ENCODE peak calls at places on chromosome 18, in four cellular contexts. A is HepG2, L is K562, K is GM12878. R is an unnamed sample.

GRCh38 chr18:59380706-59381105 is 21.6 kb upstream of the LMAN1 start:
- DNase-seq in K (no peak), A (no peak), L (no peak), R (no peak)

GRCh38 chr18:40932862-40933261 is 1022.2 kb upstream of the PIK3C3 start:
- DNase-seq in A (no peak), K (no peak), L (no peak), R (no peak)

GRCh38 chr18:50461251-50461650 is 86.4 kb downstream of the SKA1 start:
- DNase-seq in A (no peak), L (no peak), K (no peak), R (no peak)

GRCh38 chr18:31591628-31592027 is at the start of gene TTR:
- DNase-seq in A (peak), K (no peak), L (no peak), R (no peak)

GRCh38 chr18:23237524-23238151 is 102.4 kb downstream of the CABLES1 start:
- DNase-seq in L (no peak), A (no peak), K (peak), R (no peak)

GRCh38 chr18:23816740-23817139 is 127.5 kb downstream of the LAMA3 start:
- DNase-seq in K (no peak), A (no peak), L (no peak), R (no peak)

GRCh38 chr18:23188391-23188790 is 53.1 kb downstream of the CABLES1 start:
- DNase-seq in A (no peak), K (no peak), L (no peak), R (no peak)

GRCh38 chr18:54742654-54743053 is 85.6 kb upstream of the RAB27B start:
- DNase-seq in L (no peak), A (no peak), K (no peak), R (no peak)

GRCh38 chr18:25284861-25285574 is 66.9 kb downstream of the ZNF521 start:
- DNase-seq in K (no peak), L (no peak), A (no peak), R (no peak)

GRCh38 chr18:49971462-49971861 is 158.1 kb upstream of the ACAA2 start:
- DNase-seq in A (no peak), K (no peak), L (no peak), R (no peak)

GRCh38 chr18:67109535-67109934 is 407.0 kb downstream of the DSEL start:
- DNase-seq in L (no peak), K (no peak), A (no peak), R (no peak)

GRCh38 chr18:395481-396250 is 104.8 kb downstream of the COLEC12 start:
- DNase-seq in K (no peak), L (no peak), A (no peak), R (no peak)

GRCh38 chr18:21117385-21118135 is 5.9 kb upstream of the ROCK1 start:
- DNase-seq in L (no peak), A (no peak), K (no peak), R (no peak)

GRCh38 chr18:22709288-22710060 is 223.7 kb upstream of the RBBP8 start:
- DNase-seq in K (no peak), A (no peak), L (no peak), R (no peak)

GRCh38 chr18:40412410-40412809 is 1542.6 kb upstream of the PIK3C3 start:
- DNase-seq in L (no peak), A (no peak), K (no peak), R (no peak)

GRCh38 chr18:27184115-27185024 is 738 bp downstream of the CHST9 start:
- DNase-seq in K (no peak), A (no peak), L (no peak), R (no peak)

GRCh38 chr18:54780285-54780861 is 47.9 kb upstream of the RAB27B start:
- DNase-seq in L (no peak), A (no peak), K (no peak), R (no peak)

GRCh38 chr18:48853588-48853987 is 97.2 kb downstream of the SMAD7 start:
- DNase-seq in K (no peak), A (no peak), L (no peak), R (no peak)

GRCh38 chr18:48852792-48853191 is 98.0 kb downstream of the SMAD7 start:
- DNase-seq in K (no peak), L (no peak), A (no peak), R (no peak)

GRCh38 chr18:48850891-48851302 is 99.9 kb downstream of the SMAD7 start:
- DNase-seq in L (no peak), K (no peak), A (no peak), R (no peak)

GRCh38 chr18:48852292-48852691 is 98.5 kb downstream of the SMAD7 start:
- DNase-seq in L (no peak), A (no peak), K (no peak), R (no peak)

GRCh38 chr18:48851563-48851962 is 99.2 kb downstream of the SMAD7 start:
- DNase-seq in K (no peak), L (no peak), A (no peak), R (no peak)
- TF ChIP-seq BRCA1 in K (no peak), L (no peak), A (no peak), R (no peak)

DNA sequence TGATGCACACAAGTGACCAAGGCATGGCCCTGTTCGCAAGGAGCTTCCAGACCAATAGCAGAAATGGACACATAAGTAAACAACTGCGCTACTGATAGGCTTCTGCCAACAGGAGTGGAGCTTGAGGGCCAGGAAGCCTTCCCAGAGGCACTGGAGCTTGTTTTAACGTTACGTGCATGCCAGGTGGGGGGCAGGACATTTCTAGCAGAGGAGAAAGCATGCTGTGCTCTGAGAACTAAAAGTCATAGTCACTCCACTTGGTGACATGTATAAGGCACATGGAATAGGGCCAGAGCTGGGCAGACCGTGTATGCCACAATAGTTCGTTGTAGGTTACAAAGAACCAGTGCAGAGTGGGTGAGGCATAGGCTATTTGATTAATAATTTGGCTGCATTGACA is 184.2 kb downstream of the NEDD4L start:
- DNase-seq in K (no peak), A (no peak), L (no peak), R (no peak)
- TF ChIP-seq HDAC6 in K (no peak), A (no peak), L (no peak), R (no peak)

GRCh38 chr18:29157057-29157780 is 980.3 kb upstream of the CDH2 start:
- DNase-seq in A (no peak), L (no peak), K (no peak), R (no peak)
- TF ChIP-seq BRCA1 in A (no peak), L (no peak), K (no peak), R (no peak)

GRCh38 chr18:77251730-77252050 is 2.0 kb downstream of the GALR1 start:
- DNase-seq in L (no peak), A (no peak), K (no peak), R (no peak)

GRCh38 chr18:77250926-77251729 is 1.5 kb downstream of the GALR1 start:
- DNase-seq in K (no peak), L (no peak), A (no peak), R (no peak)

GRCh38 chr18:77250501-77250925 is 865 bp downstream of the GALR1 start:
- DNase-seq in L (no peak), A (no peak), K (no peak), R (no peak)

GRCh38 chr18:77254711-77255110 is 5.1 kb downstream of the GALR1 start:
- DNase-seq in K (no peak), A (no peak), L (no peak), R (no peak)

DNA sequence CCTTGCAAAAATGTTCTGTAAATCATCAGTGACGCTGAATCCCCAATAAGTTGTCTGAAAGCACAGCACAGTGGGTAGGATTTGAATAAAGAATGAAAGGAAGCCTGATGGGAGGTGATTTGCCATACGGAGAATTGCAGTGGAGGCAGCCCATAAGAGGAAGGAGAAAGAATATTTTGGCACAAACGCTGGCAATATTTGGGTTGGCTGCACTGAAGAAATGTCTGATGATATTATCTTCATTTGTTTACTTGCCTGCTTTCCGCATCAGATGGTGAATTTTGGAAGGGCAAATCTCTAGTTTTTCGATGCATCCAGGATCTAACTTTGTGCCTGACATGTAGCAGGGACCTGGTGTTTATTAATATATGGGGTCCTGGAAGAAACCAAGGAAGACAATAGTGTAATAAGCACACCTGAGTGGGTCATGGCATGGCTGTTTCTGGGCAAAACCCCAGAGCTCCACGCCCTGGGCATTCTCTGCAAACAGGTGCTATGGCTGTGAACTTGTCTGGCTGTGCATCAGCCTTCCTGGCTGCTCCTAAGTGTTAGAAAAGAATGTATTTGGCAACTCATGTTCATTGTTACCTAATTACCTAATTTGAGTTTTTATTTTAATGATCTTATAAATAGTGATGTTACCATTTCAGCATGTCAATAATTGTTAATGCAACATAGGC is 5.9 kb downstream of the GALR1 start:
- DNase-seq in A (no peak), K (no peak), L (no peak), R (no peak)
- TF ChIP-seq HDAC6 in A (no peak), K (no peak), L (no peak), R (no peak)

DNA sequence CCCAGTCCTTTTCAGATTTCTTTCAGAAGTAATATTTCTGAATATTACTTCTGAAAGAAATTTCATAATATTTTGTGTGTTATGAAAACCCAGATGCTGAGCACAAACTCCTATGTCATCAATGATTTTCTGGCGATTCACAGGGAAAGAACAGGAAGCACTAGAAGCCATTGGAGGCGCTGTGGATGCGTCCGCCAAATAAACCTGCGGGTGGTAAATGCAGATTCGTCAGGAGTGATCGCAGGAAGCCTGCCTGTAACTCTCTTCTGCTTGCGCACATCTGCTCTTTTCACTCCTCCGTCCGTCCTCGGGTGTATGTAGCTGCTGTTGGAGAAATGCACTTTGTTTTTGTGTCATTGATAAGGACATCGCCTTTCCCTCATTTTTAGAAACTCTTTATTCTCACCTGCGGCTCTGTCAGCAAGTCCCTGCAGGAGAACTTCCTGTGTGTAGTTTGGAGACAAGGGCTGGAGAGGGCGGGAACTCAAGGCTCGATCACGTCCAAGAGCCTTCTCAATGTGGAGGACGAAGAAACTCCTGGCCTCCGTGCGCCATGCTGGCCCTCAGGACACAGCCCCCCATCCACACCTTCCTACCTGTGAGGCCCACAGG is 483.8 kb downstream of the GALR1 start:
- DNase-seq in A (no peak), K (no peak), L (no peak), R (peak)
- TF ChIP-seq BRCA1 in A (no peak), K (no peak), L (no peak), R (no peak)

GRCh38 chr18:3140986-3141639 is 78.7 kb downstream of the MYOM1 start:
- DNase-seq in K (no peak), L (no peak), A (no peak), R (no peak)
- TF ChIP-seq HDAC6 in K (no peak), L (no peak), A (no peak), R (no peak)

DNA sequence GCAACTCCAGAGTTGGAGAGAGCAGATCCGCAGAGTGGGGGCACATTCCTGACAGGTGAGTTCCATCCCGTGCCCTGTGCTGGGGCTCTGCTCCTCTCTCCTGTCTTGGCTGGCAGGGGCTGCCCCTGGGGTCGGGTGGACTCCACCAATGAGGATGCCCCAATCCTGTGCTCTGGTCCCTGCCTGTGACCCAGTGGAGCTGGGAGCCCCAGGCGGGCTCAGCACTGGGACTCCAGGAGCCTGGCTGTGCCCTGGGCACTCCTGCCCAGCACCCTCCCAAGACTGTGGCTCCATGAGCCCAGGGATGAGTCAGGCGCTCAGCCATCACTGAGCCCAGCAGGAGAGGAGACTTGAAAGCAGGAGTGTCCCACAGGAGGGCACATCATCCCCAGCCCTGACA is 53.9 kb downstream of the MBP start:
- DNase-seq in K (no peak), A (no peak), L (no peak), R (no peak)
- TF ChIP-seq BRCA1 in K (no peak), A (no peak), L (no peak), R (no peak)

GRCh38 chr18:69759046-69759445 is 188.6 kb downstream of the CD226 start:
- DNase-seq in A (no peak), K (no peak), L (no peak), R (no peak)
- TF ChIP-seq HDAC6 in A (no peak), K (no peak), L (no peak), R (no peak)

R was measured in H1.